ENCODE peak calls at places on chromosomes 4 and X, in four cellular contexts. U is WTC11, F is HepG2, P is GM12878. A is an unnamed sample.

GRCh38 chr4:84837751-84838150 is 128.7 kb downstream of the WDFY3 start:
- DNase-seq in U (no peak), F (no peak), P (no peak), A (no peak)

GRCh38 chrX:130110379-130111219 is at the start of gene ELF4:
- DNase-seq in U (peak; percentile 17), F (no peak), P (no peak), A (peak; percentile 85)

GRCh38 chr4:5815641-5816040 is 77.2 kb downstream of the CRMP1 start:
- DNase-seq in U (no peak), F (no peak), P (no peak), A (no peak)

GRCh38 chr4:144782345-144782744 is 136.4 kb downstream of the HHIP start:
- DNase-seq in U (no peak), F (no peak), P (no peak), A (no peak)

GRCh38 chr4:1735215-1735614 is 13.9 kb downstream of the TACC3 start:
- DNase-seq in U (no peak), F (no peak), P (no peak), A (no peak)

GRCh38 chrX:139692506-139692849 is 15.5 kb downstream of the MCF2 start:
- DNase-seq in U (no peak), F (no peak), P (no peak), A (no peak)

GRCh38 chrX:40100141-40100536 is 2.4 kb upstream of the BCOR start:
- DNase-seq in U (no peak), F (no peak), P (no peak), A (no peak)

GRCh38 chr4:8212606-8213005 is 13.5 kb downstream of the SH3TC1 start:
- DNase-seq in U (no peak), F (no peak), P (no peak), A (no peak)

GRCh38 chrX:119389854-119390501 is 9.2 kb upstream of the SLC25A43 start:
- DNase-seq in U (peak; percentile 15), F (peak; percentile 11), P (no peak), A (peak; percentile 18)

GRCh38 chr4:176451441-176451840 is 131.7 kb downstream of the SPCS3 start:
- DNase-seq in U (no peak), F (no peak), P (no peak), A (no peak)

GRCh38 chr4:176443646-176444409 is 124.1 kb downstream of the SPCS3 start:
- DNase-seq in U (no peak), F (no peak), P (no peak), A (no peak)

GRCh38 chr4:176443117-176443516 is 123.4 kb downstream of the SPCS3 start:
- DNase-seq in U (no peak), F (no peak), P (no peak), A (no peak)

GRCh38 chr4:176444741-176445140 is 125.0 kb downstream of the SPCS3 start:
- DNase-seq in U (no peak), F (no peak), P (no peak), A (no peak)

GRCh38 chr4:176448761-176449160 is 129.0 kb downstream of the SPCS3 start:
- DNase-seq in U (no peak), F (no peak), P (no peak), A (no peak)
- TF ChIP-seq ETV6 in U (no peak), F (no peak), P (no peak), A (no peak)

DNA sequence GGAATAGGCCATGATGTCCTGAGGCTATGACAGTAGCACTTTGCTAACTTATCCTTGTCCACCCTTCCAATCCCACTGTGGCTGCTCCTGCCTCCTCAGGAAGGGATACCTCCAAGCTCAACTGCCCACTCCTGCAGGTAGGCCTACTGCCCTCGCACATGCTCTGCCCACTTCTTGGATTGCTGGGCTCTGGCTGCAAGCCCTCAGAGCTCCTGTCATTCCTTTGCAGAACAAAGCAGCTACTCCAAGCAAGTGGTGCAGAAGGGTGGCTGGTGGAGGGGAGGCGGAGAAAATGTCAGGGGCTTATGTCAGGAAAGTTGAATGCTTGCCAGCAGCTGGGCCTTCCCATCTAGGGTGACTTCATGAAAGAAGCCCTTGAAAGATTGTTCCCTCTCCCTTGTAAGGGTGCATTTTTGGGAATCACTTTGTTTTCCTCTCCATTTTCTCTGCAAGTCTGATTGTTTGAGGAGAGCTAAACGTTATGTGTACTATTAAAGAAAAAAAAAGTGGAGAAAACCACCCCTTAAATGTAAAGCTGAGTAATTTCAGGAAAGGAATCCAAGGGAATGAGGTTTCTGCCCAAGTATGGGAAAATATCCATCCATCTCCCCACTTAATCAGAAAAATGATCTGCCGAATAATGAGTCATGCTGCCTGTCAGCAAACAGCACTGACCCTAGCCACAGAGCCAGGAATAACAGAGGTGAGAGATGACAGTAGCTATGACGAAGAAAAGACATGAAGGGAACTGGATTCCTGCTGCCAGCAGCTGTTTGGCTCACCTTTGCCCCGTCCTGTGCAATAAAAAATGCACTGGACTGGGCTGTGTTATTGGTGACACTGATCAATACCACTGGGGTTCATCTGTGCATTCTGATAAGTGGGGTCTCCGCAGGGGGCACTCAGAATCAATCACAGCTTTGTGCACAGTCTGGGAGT is 102.0 kb downstream of the RTL5 start:
- DNase-seq in U (no peak), F (peak; percentile 16), P (no peak), A (no peak)
- TF ChIP-seq ETV6 in U (no peak), F (no peak), P (no peak), A (no peak)

GRCh38 chr4:168654206-168655174 is 157.6 kb downstream of the PALLD start:
- DNase-seq in U (peak; percentile 22), F (no peak), P (no peak), A (no peak)
- TF ChIP-seq ETV6 in U (no peak), F (no peak), P (no peak), A (no peak)

GRCh38 chr4:102627831-102628523 is 126.8 kb downstream of the NFKB1 start:
- DNase-seq in U (no peak), F (no peak), P (no peak), A (peak; percentile 39)

GRCh38 chr4:102625232-102625930 is 124.2 kb downstream of the NFKB1 start:
- DNase-seq in U (peak; percentile 46), F (peak; percentile 59), P (no peak), A (no peak)

GRCh38 chr4:102620697-102621497 is 119.7 kb downstream of the NFKB1 start:
- DNase-seq in U (no peak), F (peak; percentile 92), P (no peak), A (peak; percentile 74)

DNA sequence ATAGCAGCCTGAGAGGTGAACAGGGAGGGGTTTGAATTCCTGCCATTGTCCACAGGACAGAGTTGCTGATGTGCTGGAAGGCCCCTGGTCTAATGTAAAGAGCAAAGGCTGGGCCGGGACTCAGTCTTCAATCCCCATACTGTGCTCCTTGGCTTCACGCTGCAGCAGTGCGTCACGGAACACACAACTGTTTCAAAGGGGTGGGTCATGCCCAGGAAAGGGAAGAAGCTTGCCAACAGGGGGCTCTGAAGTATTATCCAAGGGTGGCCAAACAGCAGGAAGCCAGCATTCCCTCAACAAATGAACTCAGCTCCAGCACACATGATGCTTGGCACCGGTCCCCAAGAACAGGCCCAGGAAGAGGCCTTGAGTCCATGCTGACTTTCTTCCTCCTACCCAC is 122.5 kb downstream of the NFKB1 start:
- DNase-seq in U (peak; percentile 20), F (peak; percentile 77), P (no peak), A (peak; percentile 55)
- TF ChIP-seq ETV6 in U (no peak), F (no peak), P (no peak), A (no peak)

GRCh38 chr4:101205878-101206277 is 141.4 kb downstream of the PPP3CA start:
- DNase-seq in U (no peak), F (no peak), P (peak; percentile 3), A (no peak)
- TF ChIP-seq ETV6 in U (no peak), F (no peak), P (no peak), A (no peak)

DNA sequence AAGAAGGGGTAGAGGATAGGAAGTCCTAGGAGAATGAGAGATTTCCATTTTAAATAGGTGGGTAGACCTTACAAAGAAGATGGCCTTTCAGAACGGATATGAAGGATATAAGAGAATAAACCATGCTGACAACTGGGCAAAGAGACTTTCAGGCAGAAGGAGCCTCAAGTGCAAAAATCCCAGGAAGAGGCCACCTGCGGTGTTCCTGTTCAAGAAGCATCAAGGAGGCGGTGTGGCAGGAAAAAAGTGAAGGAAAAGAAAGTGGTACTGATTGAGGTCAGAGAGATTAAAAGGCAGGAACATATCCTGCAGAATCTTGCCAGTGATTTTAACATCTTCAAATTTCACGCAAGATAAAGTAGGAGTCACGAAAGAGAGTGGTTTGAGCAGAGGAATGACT is 172.0 kb downstream of the FSTL5 start:
- DNase-seq in U (peak; percentile 16), F (no peak), P (no peak), A (no peak)
- TF ChIP-seq ETV6 in U (no peak), F (no peak), P (no peak), A (no peak)

GRCh38 chr4:155597933-155598451 is 68.7 kb upstream of the GUCY1A1 start:
- DNase-seq in U (no peak), F (no peak), P (no peak), A (no peak)

GRCh38 chr4:155599102-155599501 is 67.5 kb upstream of the GUCY1A1 start:
- DNase-seq in U (no peak), F (no peak), P (no peak), A (no peak)

GRCh38 chr4:155599596-155599995 is 67.1 kb upstream of the GUCY1A1 start:
- DNase-seq in U (no peak), F (no peak), P (no peak), A (no peak)

GRCh38 chr4:155602351-155603140 is 64.1 kb upstream of the GUCY1A1 start:
- DNase-seq in U (no peak), F (no peak), P (no peak), A (no peak)

DNA sequence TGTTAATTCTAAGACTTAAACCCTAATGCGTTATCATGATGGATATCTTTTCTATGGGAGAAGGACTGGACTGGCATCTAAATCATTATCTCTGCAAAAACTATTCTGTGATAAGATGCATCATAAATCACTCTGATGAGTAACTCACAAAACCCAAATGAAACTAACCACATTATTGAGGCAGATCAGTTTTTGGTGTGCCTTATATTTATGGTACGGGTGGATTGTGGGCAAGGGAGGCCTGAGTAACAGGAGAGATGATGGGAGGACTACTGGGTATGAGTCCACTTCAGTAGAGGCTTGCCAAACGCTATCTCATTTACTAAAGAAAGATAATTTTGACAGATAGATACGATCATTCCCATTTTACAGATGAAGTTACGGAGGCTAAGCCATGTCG is 66.4 kb upstream of the GUCY1A1 start:
- DNase-seq in U (no peak), F (no peak), P (no peak), A (no peak)
- TF ChIP-seq ETV6 in U (no peak), F (no peak), P (no peak), A (no peak)

GRCh38 chr4:22410645-22411247 is 105.1 kb downstream of the ADGRA3 start:
- DNase-seq in U (no peak), F (peak; percentile 14), P (no peak), A (no peak)
- TF ChIP-seq ETV6 in U (no peak), F (no peak), P (no peak), A (no peak)

DNA sequence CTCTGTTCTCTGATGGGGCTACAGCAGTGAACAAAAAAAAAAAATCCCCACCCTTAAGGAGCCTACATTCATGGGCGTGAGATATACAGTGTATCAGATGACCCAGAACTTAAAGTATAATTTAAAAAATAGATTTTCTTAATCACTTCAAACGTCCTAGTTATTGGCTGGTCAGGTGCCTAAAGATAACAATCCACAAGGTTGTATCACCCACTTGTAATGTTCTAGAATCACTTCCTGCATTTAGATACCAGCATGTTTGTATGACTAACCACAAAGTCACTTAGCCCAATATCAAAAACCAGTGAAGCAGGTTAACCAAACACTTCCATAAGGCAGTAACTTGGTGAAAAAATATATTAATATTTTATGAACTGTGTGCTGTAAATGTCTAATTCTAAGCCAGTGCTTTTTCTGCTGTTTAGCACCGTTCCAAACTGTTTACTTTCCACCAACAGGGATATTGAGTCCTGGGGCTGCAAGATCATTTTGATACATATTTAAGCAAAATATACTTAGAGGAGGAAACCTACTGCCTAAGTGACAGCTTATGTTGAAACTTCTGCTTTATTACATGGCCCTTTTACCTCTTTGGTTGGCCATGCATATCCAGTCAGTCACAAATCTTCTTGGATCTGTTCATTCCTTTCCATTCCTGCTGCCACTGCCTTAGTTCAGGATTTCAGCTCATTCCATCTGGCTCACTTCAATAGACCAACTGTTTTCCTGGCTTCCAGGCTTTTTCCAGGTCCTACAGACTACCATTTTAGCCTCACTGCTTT is 43.3 kb downstream of the CD40LG start:
- DNase-seq in U (no peak), F (no peak), P (no peak), A (no peak)
- TF ChIP-seq ETV6 in U (no peak), F (no peak), P (no peak), A (no peak)

A was measured in K562.